ENCODE peak calls at places on chromosomes 4 and X, in ten cellular contexts. S is H9, Q is AG04450, M is K562, E is ovary, C is fibroblast of mammary gland, V is nephron progenitor cell, T is Calu3, I is choroid plexus epithelial cell, Z is AG09309. H is an unnamed sample.

GRCh38 chrX:3191821-3192220 is 150.6 kb downstream of the ARSF start:
- DNase-seq in S (no peak), Q (no peak), M (no peak), E (no peak), C (peak), V (peak), T (no peak), I (no peak), Z (no peak), H (peak)

GRCh38 chr4:7394681-7395451 is 39.9 kb downstream of the PSAPL1 start:
- DNase-seq in S (peak), Q (no peak), M (no peak), E (no peak), C (no peak), V (no peak), T (peak), I (no peak), Z (no peak), H (peak)

GRCh38 chr4:82380344-82380743 is 6.6 kb upstream of the HNRNPD start:
- DNase-seq in S (no peak), Q (no peak), M (no peak), E (no peak), C (no peak), V (no peak), T (peak), I (no peak), Z (no peak), H (no peak)

GRCh38 chrX:125210146-125210545 is 109.5 kb upstream of the TEX13C start:
- DNase-seq in S (peak), Q (no peak), M (no peak), E (no peak), C (no peak), V (no peak), T (no peak), I (no peak), Z (no peak), H (no peak)

GRCh38 chr4:10496200-10496599 is 39.0 kb upstream of the ZNF518B start:
- DNase-seq in S (peak), Q (no peak), M (no peak), E (no peak), C (no peak), V (no peak), T (no peak), I (no peak), Z (no peak), H (no peak)

GRCh38 chr4:8152865-8153257 is 5.8 kb downstream of the ABLIM2 start:
- DNase-seq in S (no peak), Q (no peak), M (no peak), E (no peak), C (no peak), V (no peak), T (no peak), I (no peak), Z (no peak), H (no peak)

GRCh38 chrX:152904151-152905080 is 6.5 kb downstream of the ZNF185 start:
- DNase-seq in S (peak), Q (no peak), M (peak), E (peak), C (peak), V (peak), T (peak), I (peak), Z (peak), H (no peak)

GRCh38 chrX:39002466-39002865 is 201.2 kb downstream of the MID1IP1 start:
- DNase-seq in S (no peak), Q (no peak), M (no peak), E (no peak), C (no peak), V (no peak), T (no peak), I (no peak), Z (no peak), H (no peak)

DNA sequence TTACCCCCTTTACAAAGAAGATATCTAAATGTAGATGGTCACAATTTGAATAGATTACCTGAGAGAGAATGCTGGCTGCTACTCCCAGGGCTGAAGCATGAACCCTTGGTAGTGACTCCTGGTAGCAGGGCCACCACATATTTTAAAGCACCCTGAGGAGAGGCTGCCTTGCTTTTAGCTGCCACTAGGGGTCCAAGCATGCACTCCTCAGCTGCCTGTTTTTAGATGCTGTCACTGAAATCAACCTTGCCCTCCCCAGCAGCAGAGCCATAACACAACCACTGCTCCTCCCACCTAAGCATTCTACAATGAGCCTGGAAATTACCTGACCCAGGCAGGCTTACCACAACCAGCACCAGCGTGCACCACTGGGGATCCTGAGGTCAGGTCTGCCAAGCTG is 850.9 kb downstream of the FAM133A start:
- DNase-seq in S (peak), Q (no peak), M (peak), E (no peak), C (no peak), V (no peak), T (no peak), I (no peak), Z (no peak), H (no peak)
- TF ChIP-seq CTCF in S (peak), Q (no peak), M (no peak), E (no peak), C (peak), V (peak), T (no peak), I (no peak), Z (peak), H (no peak)

DNA sequence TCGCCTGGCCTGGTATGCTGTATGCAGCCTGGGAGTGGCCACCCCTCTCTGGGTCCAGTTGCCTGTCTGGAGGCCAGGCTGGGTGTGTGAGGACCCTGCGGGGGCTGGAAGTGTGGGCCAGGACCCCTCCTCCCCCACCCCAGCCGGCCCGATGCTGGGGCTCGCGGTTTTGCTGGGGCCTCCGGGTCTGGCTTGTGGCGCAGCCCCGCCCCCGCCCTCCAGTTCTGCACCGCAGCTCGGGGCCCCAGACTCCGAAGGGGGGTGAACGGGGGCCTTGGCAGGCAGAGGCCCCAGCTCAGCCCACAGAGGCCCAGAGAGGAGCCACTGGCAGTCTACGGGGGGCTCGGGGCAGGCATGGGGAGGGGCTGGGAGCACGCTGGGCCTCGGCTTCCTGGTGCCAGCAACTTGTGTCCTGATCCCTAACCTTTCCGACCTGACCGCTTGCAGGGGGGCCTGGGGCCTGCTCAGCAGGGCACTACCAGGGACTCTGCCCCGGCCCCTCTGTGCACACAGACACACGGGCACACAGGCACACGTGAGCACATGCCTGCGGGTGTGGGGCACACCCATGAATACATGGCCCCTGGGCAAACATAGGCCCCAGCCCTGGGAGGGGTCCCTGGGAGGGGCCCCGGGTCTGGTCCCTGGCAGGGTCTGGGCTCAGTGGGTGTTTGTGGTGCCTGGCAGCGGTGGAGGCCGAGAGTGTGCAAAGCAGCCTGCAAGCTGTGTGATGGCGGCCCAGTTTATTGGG is 21.4 kb upstream of the FGFR3 start:
- DNase-seq in S (no peak), Q (no peak), M (no peak), E (no peak), C (no peak), V (no peak), T (no peak), I (no peak), Z (no peak), H (no peak)
- TF ChIP-seq CTCF in S (no peak), Q (no peak), M (no peak), E (no peak), C (no peak), V (no peak), T (no peak), I (no peak), Z (no peak), H (no peak)

GRCh38 chr4:36386691-36387090 is 105.3 kb downstream of the DTHD1 start:
- DNase-seq in S (no peak), Q (no peak), M (no peak), E (no peak), C (no peak), V (no peak), T (no peak), I (no peak), Z (no peak), H (no peak)
- TF ChIP-seq CTCF in S (no peak), Q (no peak), M (no peak), E (no peak), C (no peak), V (no peak), T (no peak), I (no peak), Z (no peak), H (no peak)

GRCh38 chr4:108247511-108248088 is 78.9 kb upstream of the LEF1 start:
- DNase-seq in S (peak), Q (no peak), M (peak), E (no peak), C (no peak), V (peak), T (peak), I (peak), Z (no peak), H (no peak)
- TF ChIP-seq CTCF in S (no peak), Q (no peak), M (no peak), E (no peak), C (no peak), V (no peak), T (no peak), I (no peak), Z (no peak), H (no peak)

GRCh38 chr4:70901984-70902576 is at the start of gene MOB1B:
- DNase-seq in S (peak), Q (peak), M (peak), E (peak), C (peak), V (peak), T (peak), I (peak), Z (peak), H (peak)
- TF ChIP-seq CTCF in S (peak), Q (peak), M (peak), E (no peak), C (no peak), V (peak), T (no peak), I (peak), Z (peak), H (peak)